ENCODE peak calls at places on chromosomes 7 and 10, in five cellular contexts. P is CD4-positive, CD25-positive, alpha-beta regulatory T cell; H is heart left ventricle; D is cardiac muscle cell; Y is hepatocyte. O is an unnamed sample.

GRCh38 chr10:118046491-118047362 is at the start of gene RAB11FIP2:
- DNase-seq in P (peak; percentile 93), H (peak; percentile 98), D (peak; percentile 96), Y (peak; percentile 96), O (peak; percentile 79)

GRCh38 chr10:49332768-49333167 is 33.8 kb downstream of the C10orf71 start:
- DNase-seq in P (no peak), H (no peak), D (no peak), Y (no peak), O (no peak)

GRCh38 chr7:70657989-70658578 is 473.9 kb upstream of the GALNT17 start:
- DNase-seq in P (no peak), H (no peak), D (no peak), Y (no peak), O (no peak)

GRCh38 chr10:32411797-32412498 is 34.0 kb upstream of the CCDC7 start:
- DNase-seq in P (no peak), H (no peak), D (no peak), Y (no peak), O (no peak)

GRCh38 chr7:25642849-25643248 is 414.6 kb upstream of the NPVF start:
- DNase-seq in P (no peak), H (no peak), D (no peak), Y (no peak), O (no peak)

GRCh38 chr7:152899482-152900166 is 140.1 kb downstream of the ACTR3B start:
- DNase-seq in P (no peak), H (no peak), D (peak; percentile 7), Y (no peak), O (no peak)

GRCh38 chr10:89745903-89746302 is 44.5 kb downstream of the KIF20B start:
- DNase-seq in P (no peak), H (no peak), D (no peak), Y (no peak), O (no peak)

GRCh38 chr10:80158598-80159127 is 26.1 kb downstream of the PLAC9 start:
- DNase-seq in P (no peak), H (peak; percentile 89), D (peak; percentile 99), Y (peak; percentile 89), O (no peak)

GRCh38 chr7:66247387-66248078 is 42.4 kb downstream of the TPST1 start:
- DNase-seq in P (no peak), H (no peak), D (no peak), Y (no peak), O (no peak)

GRCh38 chr7:136116186-136116585 is 139.0 kb upstream of the MTPN start:
- DNase-seq in P (no peak), H (no peak), D (no peak), Y (no peak), O (no peak)

GRCh38 chr7:55065511-55066229 is 46.9 kb downstream of the EGFR start:
- DNase-seq in P (no peak), H (no peak), D (peak; percentile 84), Y (peak; percentile 69), O (no peak)

GRCh38 chr10:4725917-4726606 is 99.9 kb upstream of the AKR1E2 start:
- DNase-seq in P (no peak), H (no peak), D (peak; percentile 72), Y (peak; percentile 32), O (no peak)

GRCh38 chr7:19079066-19079465 is 38.4 kb downstream of the TWIST1 start:
- DNase-seq in P (no peak), H (no peak), D (peak; percentile 44), Y (no peak), O (no peak)

GRCh38 chr10:30625110-30625509 is 4.4 kb downstream of the LYZL2 start:
- DNase-seq in P (no peak), H (no peak), D (no peak), Y (no peak), O (no peak)

GRCh38 chr10:117631276-117632151 is 89.0 kb downstream of the EMX2 start:
- DNase-seq in P (no peak), H (peak; percentile 74), D (no peak), Y (peak; percentile 4), O (no peak)

GRCh38 chr10:70982443-70982842 is 94.1 kb upstream of the PCBD1 start:
- DNase-seq in P (peak; percentile 73), H (no peak), D (no peak), Y (no peak), O (no peak)

GRCh38 chr7:491958-492713 is 27.5 kb downstream of the PDGFA start:
- DNase-seq in P (no peak), H (peak; percentile 43), D (no peak), Y (no peak), O (no peak)

GRCh38 chr10:33291053-33291592 is 43.3 kb downstream of the NRP1 start:
- DNase-seq in P (no peak), H (no peak), D (peak; percentile 68), Y (no peak), O (peak; percentile 82)

GRCh38 chr10:100487529-100487928 is 24.7 kb downstream of the WNT8B start:
- DNase-seq in P (no peak), H (no peak), D (no peak), Y (no peak), O (no peak)
- H3K27me3 ChIP-seq in P (no peaks in the 10 kb centered on the region), H (no peaks in the 10 kb centered on the region), D (peaks cover 60% of the 10 kb centered on the region), Y (peaks cover 24% of the 10 kb centered on the region), O (no peaks in the 10 kb centered on the region)

DNA sequence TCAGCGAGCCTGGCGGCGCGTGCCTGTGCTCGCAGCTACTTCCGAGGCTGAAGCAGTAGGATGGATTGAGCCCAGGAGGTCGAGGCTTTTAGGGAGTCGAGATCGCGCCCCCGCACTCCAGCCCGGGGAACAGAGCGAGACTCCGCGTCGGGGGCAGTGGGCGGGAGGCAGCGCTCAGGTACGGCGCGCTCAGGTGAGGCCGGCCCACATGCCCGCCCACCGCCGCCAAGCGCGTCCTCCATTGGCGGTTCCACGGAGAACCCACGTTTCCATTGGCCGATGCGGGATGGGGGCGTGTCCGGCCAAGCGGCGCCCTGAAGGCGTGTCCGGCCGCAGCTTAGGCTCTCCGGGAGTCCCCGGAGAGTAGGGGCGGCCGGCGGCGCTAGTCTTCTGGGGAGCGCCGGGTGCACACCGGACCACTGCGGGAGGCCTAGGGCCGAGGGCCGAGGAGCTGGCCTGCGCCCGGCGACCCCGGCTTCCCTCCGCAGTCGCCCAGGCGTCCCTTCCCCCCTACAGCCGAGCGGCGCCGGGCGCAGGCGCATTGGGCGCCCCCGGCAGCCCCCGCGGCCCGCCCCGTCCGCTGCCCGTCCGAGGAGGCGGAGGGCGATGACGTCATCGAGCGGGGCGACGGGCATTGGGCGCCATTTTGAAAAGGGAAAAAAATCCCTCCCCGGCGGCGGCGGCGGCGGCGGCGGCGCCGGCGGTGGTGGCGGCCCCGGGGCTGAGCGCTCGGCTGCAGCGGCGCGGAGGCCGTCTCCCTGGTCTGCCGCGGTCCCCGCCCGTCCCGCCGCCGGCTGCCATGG is at the start of gene PPP2R2D:
- DNase-seq in P (peak; percentile 97), H (peak; percentile 96), D (peak; percentile 93), Y (peak; percentile 98), O (peak; percentile 95)
- H3K4me1 ChIP-seq in P (peaks cover 44% of the 10 kb centered on the region), H (peaks cover 42% of the 10 kb centered on the region), D (peaks cover 14% of the 10 kb centered on the region), Y (peaks cover 26% of the 10 kb centered on the region), O (peaks cover 13% of the 10 kb centered on the region)

GRCh38 chr7:2037301-2037804 is 195.4 kb downstream of the MAD1L1 start:
- DNase-seq in P (peak; percentile 44), H (peak; percentile 25), D (no peak), Y (no peak), O (no peak)
- H3K4me3 ChIP-seq in P (peak overlapping the region; percentile 87), H (peak overlapping the region; percentile 20), D (no peak overlapping the region), Y (no peak overlapping the region), O (no peak overlapping the region)

GRCh38 chr7:157691521-157692155 is 354.8 kb downstream of the DNAJB6 start:
- DNase-seq in P (no peak), H (no peak), D (no peak), Y (no peak), O (no peak)
- H3K27me3 ChIP-seq in P (peaks cover 18% of the 10 kb centered on the region), H (peaks cover 77% of the 10 kb centered on the region), D (peaks cover 85% of the 10 kb centered on the region), Y (peaks cover 85% of the 10 kb centered on the region), O (peaks cover 5% of the 10 kb centered on the region)

DNA sequence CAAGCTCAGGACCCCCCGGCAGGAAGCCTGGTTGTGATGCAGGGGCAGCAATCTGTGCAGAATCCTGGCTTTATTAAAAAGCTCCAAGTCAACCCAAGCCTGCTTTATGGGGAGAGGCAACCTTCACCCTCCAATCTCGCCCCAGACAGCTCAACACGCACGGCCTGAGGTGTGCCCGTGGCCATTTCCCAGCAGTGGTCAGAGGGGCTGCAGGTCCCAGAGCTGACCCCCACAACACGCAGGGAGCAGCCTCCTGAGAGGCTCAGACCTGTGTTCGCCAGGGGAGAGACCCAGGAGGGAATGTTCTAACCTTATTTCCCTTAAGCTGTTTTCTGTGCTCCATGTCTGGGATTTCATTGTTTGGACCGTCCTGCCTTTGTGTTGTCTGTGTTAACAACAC is 108.2 kb downstream of the CTBP2 start:
- DNase-seq in P (no peak), H (no peak), D (no peak), Y (no peak), O (no peak)
- H3K4me1 ChIP-seq in P (no peaks in the 10 kb centered on the region), H (peaks cover 70% of the 10 kb centered on the region), D (peaks cover 54% of the 10 kb centered on the region), Y (peaks cover 51% of the 10 kb centered on the region), O (peaks cover 9% of the 10 kb centered on the region)

GRCh38 chr7:81284576-81284975 is 365.7 kb upstream of the SEMA3C start:
- DNase-seq in P (no peak), H (no peak), D (peak; percentile 60), Y (no peak), O (no peak)

GRCh38 chr7:81280531-81280930 is 361.7 kb upstream of the SEMA3C start:
- DNase-seq in P (no peak), H (no peak), D (no peak), Y (no peak), O (no peak)

DNA sequence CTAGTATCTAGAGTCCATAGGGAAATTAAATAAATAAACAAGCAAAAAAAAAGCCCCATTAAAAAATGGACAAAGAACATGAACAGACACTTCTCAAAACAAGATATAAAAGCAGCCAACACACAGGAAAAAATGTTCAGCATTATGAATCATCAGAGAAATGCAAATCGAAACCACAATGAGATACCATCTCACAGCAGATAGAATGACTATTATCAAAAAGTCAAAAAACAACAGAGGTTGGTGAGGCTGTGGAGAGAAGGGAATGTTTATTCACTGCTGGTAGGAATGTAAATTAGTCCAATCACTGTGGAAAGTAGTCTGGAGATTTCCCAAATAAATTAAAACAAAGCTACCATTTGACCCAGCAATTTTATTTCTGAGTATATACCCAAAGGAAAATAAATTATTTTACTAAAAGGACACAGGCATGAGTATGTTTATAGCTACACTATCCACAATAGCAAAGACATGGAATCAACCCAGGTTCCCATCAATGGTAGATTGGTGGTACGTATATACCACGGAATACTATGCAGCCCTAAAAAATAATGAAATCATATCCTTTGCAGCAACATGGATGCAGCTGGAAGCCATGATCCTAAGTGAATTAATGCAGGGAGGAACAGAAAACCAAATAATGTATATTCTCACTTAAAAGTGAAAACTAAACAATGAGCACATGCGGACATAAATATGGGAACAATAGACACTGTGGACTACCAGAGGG is 366.5 kb upstream of the SEMA3C start:
- DNase-seq in P (no peak), H (no peak), D (peak; percentile 70), Y (no peak), O (no peak)
- H3K4me3 ChIP-seq in P (no peak overlapping the region), H (no peak overlapping the region), D (no peak overlapping the region), Y (no peak overlapping the region), O (no peak overlapping the region)

O was measured in HAP-1.